ENCODE peak calls at places on chromosomes 13 and 19, in six cellular contexts. S is NCI-H524 treated with DMSO at 0.1 percent for 48 hours; B is CD8-positive, alpha-beta T cell; C is SK-N-DZ; M is mucosa of gallbladder; I is T-helper 2 cell. X is an unnamed sample.

GRCh38 chr19:7722231-7722651 is 9.7 kb downstream of the CLEC4G start:
- DNase-seq in C (no peak), S (peak), I (no peak), M (no peak), B (no peak), X (no peak)

GRCh38 chr19:47176071-47176626 is 45.5 kb downstream of the SAE1 start:
- DNase-seq in I (no peak), C (no peak), B (no peak), S (no peak), M (no peak), X (no peak)

GRCh38 chr19:29685326-29685725 is 20.1 kb downstream of the PLEKHF1 start:
- DNase-seq in I (no peak), M (no peak), B (no peak), C (no peak), S (no peak), X (no peak)

GRCh38 chr19:41351339-41352245 is 2.1 kb downstream of the TGFB1 start:
- DNase-seq in M (no peak), C (no peak), B (peak), I (peak), S (no peak), X (peak)

GRCh38 chr19:18469245-18470107 is 31.5 kb upstream of the ISYNA1 start:
- DNase-seq in C (peak), I (peak), M (peak), S (no peak), B (peak), X (peak)

GRCh38 chr13:95083758-95084157 is 217.5 kb downstream of the ABCC4 start:
- DNase-seq in B (no peak), S (no peak), I (no peak), M (no peak), C (no peak), X (no peak)

GRCh38 chr13:105452895-105453294 is 1082.6 kb downstream of the EFNB2 start:
- DNase-seq in S (no peak), I (no peak), M (no peak), B (no peak), C (no peak), X (no peak)

GRCh38 chr19:18764591-18765051 is 26.5 kb downstream of the COMP start:
- DNase-seq in B (no peak), I (no peak), M (no peak), S (no peak), C (no peak), X (no peak)

GRCh38 chr19:2461751-2462634 is 5.2 kb upstream of the LMNB2 start:
- DNase-seq in M (no peak), C (peak), B (peak), I (peak), S (no peak), X (peak)

GRCh38 chr13:73954808-73955207 is 179.4 kb downstream of the KLF12 start:
- DNase-seq in S (no peak), M (no peak), I (no peak), C (no peak), B (no peak), X (no peak)

GRCh38 chr19:42313096-42313839 is at the start of gene TMEM145:
- DNase-seq in I (no peak), S (no peak), B (peak), C (peak), M (no peak), X (no peak)

GRCh38 chr19:42246143-42246868 is 3.9 kb upstream of the GSK3A start:
- DNase-seq in S (no peak), M (peak), C (peak), B (no peak), I (no peak), X (peak)

GRCh38 chr19:58549664-58550361 is 5.1 kb downstream of the CHMP2A start:
- DNase-seq in M (no peak), B (no peak), C (no peak), I (no peak), S (no peak), X (no peak)

GRCh38 chr19:8880864-8881488 is 48.8 kb downstream of the MBD3L1 start:
- DNase-seq in S (no peak), C (no peak), B (no peak), M (no peak), I (no peak), X (no peak)

GRCh38 chr13:48493076-48493765 is 39.7 kb downstream of the RCBTB2 start:
- DNase-seq in B (no peak), M (no peak), I (peak), C (no peak), S (no peak), X (no peak)

GRCh38 chr13:31814523-31814922 is 75.2 kb downstream of the RXFP2 start:
- DNase-seq in S (no peak), C (no peak), I (no peak), M (no peak), B (no peak), X (no peak)

GRCh38 chr19:35935911-35936737 is at the start of gene LRFN3:
- DNase-seq in B (peak), S (peak), M (peak), I (no peak), C (peak), X (peak)

GRCh38 chr13:114310961-114311360 is 3.3 kb upstream of the CHAMP1 start:
- DNase-seq in B (no peak), S (no peak), I (no peak), C (no peak), M (no peak), X (no peak)

GRCh38 chr13:41596190-41596589 is 138.8 kb downstream of the RGCC start:
- DNase-seq in I (no peak), M (no peak), C (no peak), B (no peak), S (no peak), X (no peak)

GRCh38 chr19:55703790-55704215 is 28.8 kb downstream of the EPN1 start:
- DNase-seq in M (peak), C (no peak), I (no peak), B (peak), S (no peak), X (peak)

GRCh38 chr19:1214299-1214861 is 8.8 kb downstream of the STK11 start:
- DNase-seq in M (no peak), I (no peak), B (no peak), C (no peak), S (no peak), X (no peak)

GRCh38 chr13:73304442-73304841 is 245.6 kb downstream of the KLF5 start:
- DNase-seq in I (no peak), M (no peak), C (no peak), B (no peak), S (no peak), X (no peak)

GRCh38 chr13:112169941-112170822 is 103.2 kb downstream of the SOX1 start:
- DNase-seq in M (no peak), I (no peak), B (no peak), S (no peak), C (no peak), X (no peak)

GRCh38 chr13:99614465-99614885 is 113.2 kb downstream of the TM9SF2 start:
- DNase-seq in S (no peak), C (peak), B (no peak), M (no peak), I (no peak), X (peak)

GRCh38 chr13:47332149-47332548 is 435.3 kb upstream of the HTR2A start:
- DNase-seq in C (no peak), B (no peak), S (no peak), I (no peak), M (no peak), X (no peak)

X was measured in left lobe of liver.